ENCODE peak calls at places on chromosomes 7 and 10, in four cellular contexts. One of them, this sample, is unnamed.

GRCh38 chr7:154868901-154869300 is 134.0 kb downstream of the PAXIP1 start:
- DNase-seq in CD4-positive, alpha-beta T cell: no peak
- DNase-seq in NCI-H1417: peak
- DNase-seq in non-pigmented ciliary epithelial cell: no peak
- DNase-seq in this sample: no peak

GRCh38 chr10:13414855-13415254 is 66.8 kb upstream of the SEPHS1 start:
- DNase-seq in NCI-H1417: no peak
- DNase-seq in CD4-positive, alpha-beta T cell: no peak
- DNase-seq in non-pigmented ciliary epithelial cell: no peak
- DNase-seq in this sample: no peak

GRCh38 chr10:101050206-101051069 is 11.4 kb upstream of the KAZALD1 start:
- DNase-seq in CD4-positive, alpha-beta T cell: peak
- DNase-seq in NCI-H1417: peak
- DNase-seq in non-pigmented ciliary epithelial cell: no peak
- DNase-seq in this sample: peak

GRCh38 chr7:22900784-22901183 is 78.1 kb upstream of the TOMM7 start:
- DNase-seq in CD4-positive, alpha-beta T cell: no peak
- DNase-seq in non-pigmented ciliary epithelial cell: no peak
- DNase-seq in NCI-H1417: no peak
- DNase-seq in this sample: no peak

GRCh38 chr10:51156913-51157312 is 82.6 kb downstream of the PRKG1 start:
- DNase-seq in CD4-positive, alpha-beta T cell: no peak
- DNase-seq in NCI-H1417: no peak
- DNase-seq in non-pigmented ciliary epithelial cell: no peak
- DNase-seq in this sample: no peak

GRCh38 chr7:118627467-118627866 is 403.0 kb downstream of the ANKRD7 start:
- DNase-seq in CD4-positive, alpha-beta T cell: no peak
- DNase-seq in NCI-H1417: no peak
- DNase-seq in non-pigmented ciliary epithelial cell: no peak
- DNase-seq in this sample: no peak

GRCh38 chr10:106107711-106108110 is 1056.8 kb downstream of the SORCS1 start:
- DNase-seq in non-pigmented ciliary epithelial cell: no peak
- DNase-seq in NCI-H1417: no peak
- DNase-seq in CD4-positive, alpha-beta T cell: no peak
- DNase-seq in this sample: no peak

GRCh38 chr10:29141761-29142160 is 147.1 kb upstream of the LYZL1 start:
- DNase-seq in CD4-positive, alpha-beta T cell: no peak
- DNase-seq in non-pigmented ciliary epithelial cell: no peak
- DNase-seq in NCI-H1417: no peak
- DNase-seq in this sample: no peak

GRCh38 chr10:59807629-59808620 is 54.7 kb upstream of the MRLN start:
- DNase-seq in CD4-positive, alpha-beta T cell: no peak
- DNase-seq in NCI-H1417: peak
- DNase-seq in non-pigmented ciliary epithelial cell: no peak
- DNase-seq in this sample: no peak

GRCh38 chr7:128069367-128070364 is 38.4 kb upstream of the LRRC4 start:
- DNase-seq in NCI-H1417: no peak
- DNase-seq in CD4-positive, alpha-beta T cell: no peak
- DNase-seq in non-pigmented ciliary epithelial cell: no peak
- DNase-seq in this sample: no peak

GRCh38 chr7:155486783-155487508 is 29.0 kb downstream of the EN2 start:
- DNase-seq in CD4-positive, alpha-beta T cell: no peak
- DNase-seq in NCI-H1417: no peak
- DNase-seq in non-pigmented ciliary epithelial cell: no peak
- DNase-seq in this sample: no peak

GRCh38 chr10:110600487-110601101 is 33.1 kb downstream of the SMC3 start:
- DNase-seq in non-pigmented ciliary epithelial cell: peak
- DNase-seq in NCI-H1417: no peak
- DNase-seq in CD4-positive, alpha-beta T cell: no peak
- DNase-seq in this sample: peak

GRCh38 chr7:138739859-138740258 is 38.7 kb upstream of the SVOPL start:
- DNase-seq in NCI-H1417: no peak
- DNase-seq in non-pigmented ciliary epithelial cell: no peak
- DNase-seq in CD4-positive, alpha-beta T cell: no peak
- DNase-seq in this sample: no peak

GRCh38 chr10:28734940-28735759 is 57.8 kb downstream of the BAMBI start:
- DNase-seq in non-pigmented ciliary epithelial cell: peak
- DNase-seq in CD4-positive, alpha-beta T cell: no peak
- DNase-seq in NCI-H1417: no peak
- DNase-seq in this sample: peak

GRCh38 chr7:116710764-116711452 is 38.9 kb downstream of the MET start:
- DNase-seq in NCI-H1417: peak
- DNase-seq in non-pigmented ciliary epithelial cell: no peak
- DNase-seq in CD4-positive, alpha-beta T cell: no peak
- DNase-seq in this sample: no peak

This sample was measured in RWPE1.